ENCODE peak calls at places on chromosome 3, in five cellular contexts. One of them, this sample, is unnamed.

GRCh38 chr3:192106528-192106927 is 620.8 kb downstream of the FGF12 start:
- DNase-seq in tibial artery: no peak
- DNase-seq in NB4: no peak
- DNase-seq in fibroblast of lung: no peak
- DNase-seq in adrenal gland: no peak
- DNase-seq in this sample: no peak

GRCh38 chr3:115713247-115713646 is 89.9 kb downstream of the GAP43 start:
- DNase-seq in NB4: no peak
- DNase-seq in tibial artery: no peak
- DNase-seq in fibroblast of lung: peak; percentile 79
- DNase-seq in adrenal gland: peak; percentile 45
- DNase-seq in this sample: no peak

GRCh38 chr3:53196575-53197407 is 35.8 kb downstream of the PRKCD start:
- DNase-seq in tibial artery: no peak
- DNase-seq in adrenal gland: peak; percentile 50
- DNase-seq in NB4: peak; percentile 83
- DNase-seq in fibroblast of lung: peak; percentile 62
- DNase-seq in this sample: no peak

GRCh38 chr3:81713018-81713417 is 48.4 kb downstream of the GBE1 start:
- DNase-seq in tibial artery: no peak
- DNase-seq in fibroblast of lung: no peak
- DNase-seq in adrenal gland: no peak
- DNase-seq in NB4: no peak
- DNase-seq in this sample: no peak

GRCh38 chr3:172607305-172608121 is 84.3 kb upstream of the TNFSF10 start:
- DNase-seq in fibroblast of lung: peak; percentile 92
- DNase-seq in adrenal gland: no peak
- DNase-seq in tibial artery: no peak
- DNase-seq in NB4: no peak
- DNase-seq in this sample: no peak

GRCh38 chr3:65732060-65732933 is 306.4 kb downstream of the MAGI1 start:
- DNase-seq in fibroblast of lung: peak; percentile 60
- DNase-seq in tibial artery: no peak
- DNase-seq in NB4: peak; percentile 44
- DNase-seq in adrenal gland: peak; percentile 30
- DNase-seq in this sample: no peak

GRCh38 chr3:101966202-101966722 is 116.9 kb downstream of the NFKBIZ start:
- DNase-seq in NB4: peak; percentile 23
- DNase-seq in tibial artery: no peak
- DNase-seq in adrenal gland: no peak
- DNase-seq in fibroblast of lung: no peak
- DNase-seq in this sample: no peak

GRCh38 chr3:130737622-130738021 is 9.0 kb downstream of the PIK3R4 start:
- DNase-seq in fibroblast of lung: no peak
- DNase-seq in tibial artery: no peak
- DNase-seq in NB4: no peak
- DNase-seq in adrenal gland: no peak
- DNase-seq in this sample: no peak

GRCh38 chr3:142095866-142096265 is 53.5 kb downstream of the TFDP2 start:
- DNase-seq in adrenal gland: no peak
- DNase-seq in fibroblast of lung: no peak
- DNase-seq in tibial artery: no peak
- DNase-seq in NB4: no peak
- DNase-seq in this sample: no peak

GRCh38 chr3:79306939-79307590 is 460.7 kb downstream of the ROBO1 start:
- DNase-seq in tibial artery: no peak
- DNase-seq in fibroblast of lung: no peak
- DNase-seq in NB4: no peak
- DNase-seq in adrenal gland: no peak
- DNase-seq in this sample: no peak

GRCh38 chr3:185943363-185944106 is 5.7 kb upstream of the TRA2B start:
- DNase-seq in adrenal gland: peak; percentile 92
- DNase-seq in tibial artery: peak; percentile 86
- DNase-seq in NB4: peak; percentile 92
- DNase-seq in fibroblast of lung: peak; percentile 57
- DNase-seq in this sample: no peak
- H3K4me3 ChIP-seq in adrenal gland: no peak overlapping the region
- H3K4me3 ChIP-seq in tibial artery: peak overlapping the region; percentile 25
- H3K4me3 ChIP-seq in NB4: peak overlapping the region; percentile 39
- H3K4me3 ChIP-seq in fibroblast of lung: no peak overlapping the region
- H3K4me3 ChIP-seq in this sample: no peak overlapping the region

GRCh38 chr3:63405882-63406281 is 127.8 kb downstream of the SYNPR start:
- DNase-seq in adrenal gland: no peak
- DNase-seq in NB4: no peak
- DNase-seq in fibroblast of lung: no peak
- DNase-seq in tibial artery: no peak
- DNase-seq in this sample: no peak
- TF ChIP-seq CTCF in adrenal gland: no peak
- TF ChIP-seq CTCF in NB4: no peak
- TF ChIP-seq CTCF in fibroblast of lung: no peak
- TF ChIP-seq CTCF in tibial artery: no peak
- TF ChIP-seq CTCF in this sample: peak; percentile 14

GRCh38 chr3:152835311-152836102 is 576 bp downstream of the P2RY1 start:
- DNase-seq in tibial artery: peak; percentile 54
- DNase-seq in fibroblast of lung: peak; percentile 68
- DNase-seq in NB4: peak; percentile 64
- DNase-seq in adrenal gland: peak; percentile 39
- DNase-seq in this sample: no peak

GRCh38 chr3:152832046-152832445 is 2.9 kb upstream of the P2RY1 start:
- DNase-seq in tibial artery: no peak
- DNase-seq in adrenal gland: no peak
- DNase-seq in fibroblast of lung: no peak
- DNase-seq in NB4: no peak
- DNase-seq in this sample: no peak

GRCh38 chr3:152834354-152835310 is at the start of gene P2RY1:
- DNase-seq in adrenal gland: peak; percentile 49
- DNase-seq in fibroblast of lung: peak; percentile 73
- DNase-seq in NB4: peak; percentile 84
- DNase-seq in tibial artery: peak; percentile 57
- DNase-seq in this sample: no peak

GRCh38 chr3:152833089-152833488 is 1.8 kb upstream of the P2RY1 start:
- DNase-seq in adrenal gland: no peak
- DNase-seq in tibial artery: no peak
- DNase-seq in fibroblast of lung: no peak
- DNase-seq in NB4: no peak
- DNase-seq in this sample: no peak

GRCh38 chr3:152836269-152836668 is 1.3 kb downstream of the P2RY1 start:
- DNase-seq in NB4: no peak
- DNase-seq in fibroblast of lung: no peak
- DNase-seq in tibial artery: no peak
- DNase-seq in adrenal gland: no peak
- DNase-seq in this sample: no peak
- H3K4me3 ChIP-seq in NB4: no peak overlapping the region
- H3K4me3 ChIP-seq in fibroblast of lung: peak overlapping the region; percentile 80
- H3K4me3 ChIP-seq in tibial artery: peak overlapping the region; percentile 76
- H3K4me3 ChIP-seq in adrenal gland: no peak overlapping the region
- H3K4me3 ChIP-seq in this sample: no peak overlapping the region

DNA sequence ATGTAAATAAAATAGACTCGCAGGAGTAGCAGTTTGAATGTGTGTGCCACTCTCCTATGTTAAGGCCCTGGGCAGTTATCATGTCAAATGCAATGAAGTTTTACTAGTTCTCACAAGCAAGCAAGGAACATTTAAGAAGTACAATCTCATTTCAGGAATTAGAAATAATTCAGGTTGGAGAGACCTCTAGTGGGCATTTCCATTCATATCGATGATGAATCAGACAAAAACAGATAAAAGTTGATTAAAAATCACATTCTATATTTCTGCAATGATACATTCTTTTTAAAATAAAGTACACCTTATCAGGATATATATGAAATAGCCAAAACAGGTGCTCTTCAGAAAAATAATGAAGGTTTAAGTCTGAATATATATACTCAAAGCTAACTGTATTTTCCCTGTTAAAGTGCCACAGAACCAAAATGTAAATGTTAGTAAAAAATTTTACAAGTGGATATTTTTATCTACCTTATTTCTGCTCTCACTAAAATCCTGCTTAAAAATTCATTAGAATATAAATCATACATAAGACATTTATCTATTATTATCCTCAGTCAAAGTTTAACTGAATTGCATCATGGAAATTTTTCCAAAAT is 492.4 kb upstream of the FRG2C start:
- DNase-seq in NB4: peak; percentile 15
- DNase-seq in fibroblast of lung: peak; percentile 2
- DNase-seq in adrenal gland: no peak
- DNase-seq in tibial artery: no peak
- DNase-seq in this sample: no peak
- TF ChIP-seq CTCF in NB4: no peak
- TF ChIP-seq CTCF in fibroblast of lung: peak; percentile 49
- TF ChIP-seq CTCF in adrenal gland: peak; percentile 25
- TF ChIP-seq CTCF in tibial artery: peak; percentile 10
- TF ChIP-seq CTCF in this sample: peak; percentile 46

GRCh38 chr3:105885261-105885660 is 16.4 kb upstream of the CBLB start:
- DNase-seq in NB4: no peak
- DNase-seq in adrenal gland: no peak
- DNase-seq in tibial artery: no peak
- DNase-seq in fibroblast of lung: no peak
- DNase-seq in this sample: no peak

GRCh38 chr3:105878061-105878460 is 9.2 kb upstream of the CBLB start:
- DNase-seq in tibial artery: no peak
- DNase-seq in adrenal gland: no peak
- DNase-seq in fibroblast of lung: peak; percentile 76
- DNase-seq in NB4: no peak
- DNase-seq in this sample: no peak

GRCh38 chr3:105880681-105881290 is 12.0 kb upstream of the CBLB start:
- DNase-seq in tibial artery: no peak
- DNase-seq in fibroblast of lung: peak; percentile 33
- DNase-seq in adrenal gland: no peak
- DNase-seq in NB4: no peak
- DNase-seq in this sample: no peak

DNA sequence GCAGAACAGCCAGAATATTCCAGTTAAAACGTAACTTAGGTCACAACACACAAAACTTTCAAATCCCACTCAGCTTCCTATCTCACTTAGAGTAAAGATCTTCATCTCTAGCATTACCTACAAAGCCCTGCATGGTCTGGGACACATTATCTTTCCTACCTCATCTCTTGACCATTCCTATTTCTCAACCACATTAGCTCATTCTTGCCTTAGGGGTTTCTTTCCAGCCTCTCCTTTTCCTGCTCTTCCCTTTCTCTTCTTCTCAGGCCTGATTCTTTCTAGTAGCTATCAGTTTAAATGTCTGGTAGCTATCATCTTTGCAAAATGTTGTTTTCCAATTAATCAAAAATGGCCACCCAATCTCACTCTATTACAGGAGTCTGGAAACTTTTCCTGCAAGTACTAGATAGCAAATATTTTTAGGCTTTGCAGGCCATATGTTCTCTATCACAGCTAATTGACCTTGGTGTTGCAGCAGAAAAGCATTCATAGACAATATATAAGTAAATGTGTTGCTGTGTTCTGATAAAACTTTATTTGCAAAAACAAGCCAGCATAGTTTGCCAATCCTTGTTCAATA is 15.1 kb upstream of the CBLB start:
- DNase-seq in adrenal gland: no peak
- DNase-seq in fibroblast of lung: no peak
- DNase-seq in NB4: no peak
- DNase-seq in tibial artery: no peak
- DNase-seq in this sample: no peak
- H3K4me3 ChIP-seq in adrenal gland: no peak overlapping the region
- H3K4me3 ChIP-seq in fibroblast of lung: no peak overlapping the region
- H3K4me3 ChIP-seq in NB4: no peak overlapping the region
- H3K4me3 ChIP-seq in tibial artery: no peak overlapping the region
- H3K4me3 ChIP-seq in this sample: no peak overlapping the region

GRCh38 chr3:148455098-148455497 is 242.6 kb upstream of the AGTR1 start:
- DNase-seq in adrenal gland: no peak
- DNase-seq in NB4: no peak
- DNase-seq in tibial artery: peak; percentile 22
- DNase-seq in fibroblast of lung: no peak
- DNase-seq in this sample: no peak
- TF ChIP-seq CTCF in adrenal gland: no peak
- TF ChIP-seq CTCF in NB4: no peak
- TF ChIP-seq CTCF in tibial artery: no peak
- TF ChIP-seq CTCF in fibroblast of lung: no peak
- TF ChIP-seq CTCF in this sample: no peak

This sample was measured in retinal pigment epithelial cell.